ENCODE peak calls at places on chromosomes 7 and 10, in seven cellular contexts. One of them, this sample, is unnamed.

GRCh38 chr7:39407139-39407538 is 159.1 kb upstream of the YAE1 start:
- DNase-seq in endothelial cell of umbilical vein: no peak
- DNase-seq in esophagus squamous epithelium: no peak
- DNase-seq in A549: no peak
- DNase-seq in IMR-90: no peak
- DNase-seq in heart left ventricle: no peak
- DNase-seq in HCT116: no peak
- DNase-seq in this sample: no peak

GRCh38 chr7:138460176-138460648 is at the start of gene TRIM24:
- DNase-seq in endothelial cell of umbilical vein: no peak
- DNase-seq in esophagus squamous epithelium: no peak
- DNase-seq in A549: peak
- DNase-seq in IMR-90: peak
- DNase-seq in heart left ventricle: peak
- DNase-seq in HCT116: no peak
- DNase-seq in this sample: no peak

GRCh38 chr7:137956183-137956582 is 45.7 kb downstream of the CREB3L2 start:
- DNase-seq in endothelial cell of umbilical vein: no peak
- DNase-seq in esophagus squamous epithelium: no peak
- DNase-seq in A549: no peak
- DNase-seq in IMR-90: no peak
- DNase-seq in heart left ventricle: no peak
- DNase-seq in HCT116: no peak
- DNase-seq in this sample: no peak

GRCh38 chr7:131843862-131844261 is 287.4 kb upstream of the PODXL start:
- DNase-seq in endothelial cell of umbilical vein: no peak
- DNase-seq in esophagus squamous epithelium: no peak
- DNase-seq in A549: no peak
- DNase-seq in IMR-90: peak
- DNase-seq in heart left ventricle: no peak
- DNase-seq in HCT116: no peak
- DNase-seq in this sample: no peak

GRCh38 chr7:5344342-5344741 is 61.6 kb downstream of the SLC29A4 start:
- DNase-seq in endothelial cell of umbilical vein: no peak
- DNase-seq in esophagus squamous epithelium: no peak
- DNase-seq in A549: no peak
- DNase-seq in IMR-90: no peak
- DNase-seq in heart left ventricle: no peak
- DNase-seq in HCT116: no peak
- DNase-seq in this sample: no peak

GRCh38 chr10:115001506-115002381 is 63.7 kb downstream of the TRUB1 start:
- DNase-seq in endothelial cell of umbilical vein: peak
- DNase-seq in esophagus squamous epithelium: no peak
- DNase-seq in A549: no peak
- DNase-seq in IMR-90: peak
- DNase-seq in heart left ventricle: no peak
- DNase-seq in HCT116: no peak
- DNase-seq in this sample: no peak

GRCh38 chr7:1410992-1411391 is 48.3 kb downstream of the MICALL2 start:
- DNase-seq in endothelial cell of umbilical vein: no peak
- DNase-seq in esophagus squamous epithelium: no peak
- DNase-seq in A549: no peak
- DNase-seq in IMR-90: no peak
- DNase-seq in heart left ventricle: no peak
- DNase-seq in HCT116: no peak
- DNase-seq in this sample: no peak

GRCh38 chr10:68594405-68594804 is 34.3 kb downstream of the TET1 start:
- DNase-seq in endothelial cell of umbilical vein: no peak
- DNase-seq in esophagus squamous epithelium: no peak
- DNase-seq in A549: no peak
- DNase-seq in IMR-90: peak
- DNase-seq in heart left ventricle: peak
- DNase-seq in HCT116: peak
- DNase-seq in this sample: no peak

GRCh38 chr7:26543345-26543744 is 251.7 kb downstream of the SNX10 start:
- DNase-seq in endothelial cell of umbilical vein: no peak
- DNase-seq in esophagus squamous epithelium: no peak
- DNase-seq in A549: no peak
- DNase-seq in IMR-90: no peak
- DNase-seq in heart left ventricle: no peak
- DNase-seq in HCT116: no peak
- DNase-seq in this sample: no peak

GRCh38 chr10:50347394-50347802 is 96.1 kb upstream of the ASAH2 start:
- DNase-seq in endothelial cell of umbilical vein: no peak
- DNase-seq in esophagus squamous epithelium: no peak
- DNase-seq in A549: no peak
- DNase-seq in IMR-90: no peak
- DNase-seq in heart left ventricle: no peak
- DNase-seq in HCT116: no peak
- DNase-seq in this sample: no peak

GRCh38 chr7:158343936-158344455 is 243.6 kb downstream of the PTPRN2 start:
- DNase-seq in endothelial cell of umbilical vein: no peak
- DNase-seq in esophagus squamous epithelium: no peak
- DNase-seq in A549: no peak
- DNase-seq in IMR-90: no peak
- DNase-seq in heart left ventricle: no peak
- DNase-seq in HCT116: no peak
- DNase-seq in this sample: no peak

GRCh38 chr10:73340121-73340520 is 18.5 kb downstream of the CFAP70 start:
- DNase-seq in endothelial cell of umbilical vein: no peak
- DNase-seq in esophagus squamous epithelium: no peak
- DNase-seq in A549: no peak
- DNase-seq in IMR-90: no peak
- DNase-seq in heart left ventricle: no peak
- DNase-seq in HCT116: no peak
- DNase-seq in this sample: no peak

GRCh38 chr10:100518761-100519241 is 860 bp downstream of the SEC31B start:
- DNase-seq in endothelial cell of umbilical vein: peak
- DNase-seq in esophagus squamous epithelium: no peak
- DNase-seq in A549: peak
- DNase-seq in IMR-90: peak
- DNase-seq in heart left ventricle: peak
- DNase-seq in HCT116: peak
- DNase-seq in this sample: peak

GRCh38 chr10:14381475-14381874 is 50.8 kb upstream of the FRMD4A start:
- DNase-seq in endothelial cell of umbilical vein: no peak
- DNase-seq in esophagus squamous epithelium: no peak
- DNase-seq in A549: no peak
- DNase-seq in IMR-90: no peak
- DNase-seq in heart left ventricle: no peak
- DNase-seq in HCT116: no peak
- DNase-seq in this sample: no peak

GRCh38 chr7:76269895-76270294 is 32.6 kb upstream of the HSPB1 start:
- DNase-seq in endothelial cell of umbilical vein: no peak
- DNase-seq in esophagus squamous epithelium: no peak
- DNase-seq in A549: no peak
- DNase-seq in IMR-90: no peak
- DNase-seq in heart left ventricle: no peak
- DNase-seq in HCT116: no peak
- DNase-seq in this sample: no peak

GRCh38 chr7:6159524-6160011 is 112.9 kb downstream of the CYTH3 start:
- DNase-seq in endothelial cell of umbilical vein: no peak
- DNase-seq in esophagus squamous epithelium: no peak
- DNase-seq in A549: no peak
- DNase-seq in IMR-90: no peak
- DNase-seq in heart left ventricle: no peak
- DNase-seq in HCT116: no peak
- DNase-seq in this sample: peak

GRCh38 chr7:124031919-124032318 is 948 bp downstream of the TMEM229A start:
- DNase-seq in endothelial cell of umbilical vein: no peak
- DNase-seq in esophagus squamous epithelium: no peak
- DNase-seq in A549: no peak
- DNase-seq in IMR-90: no peak
- DNase-seq in heart left ventricle: no peak
- DNase-seq in HCT116: no peak
- DNase-seq in this sample: no peak

GRCh38 chr7:134351424-134351823 is 34.7 kb upstream of the SLC35B4 start:
- DNase-seq in endothelial cell of umbilical vein: no peak
- DNase-seq in esophagus squamous epithelium: no peak
- DNase-seq in A549: no peak
- DNase-seq in IMR-90: no peak
- DNase-seq in heart left ventricle: no peak
- DNase-seq in HCT116: no peak
- DNase-seq in this sample: no peak

GRCh38 chr7:2893411-2893861 is 49.3 kb upstream of the GNA12 start:
- DNase-seq in endothelial cell of umbilical vein: no peak
- DNase-seq in esophagus squamous epithelium: no peak
- DNase-seq in A549: no peak
- DNase-seq in IMR-90: no peak
- DNase-seq in heart left ventricle: no peak
- DNase-seq in HCT116: no peak
- DNase-seq in this sample: no peak

GRCh38 chr10:35462491-35462934 is 126.2 kb downstream of the CCNY start:
- DNase-seq in endothelial cell of umbilical vein: no peak
- DNase-seq in esophagus squamous epithelium: no peak
- DNase-seq in A549: no peak
- DNase-seq in IMR-90: no peak
- DNase-seq in heart left ventricle: no peak
- DNase-seq in HCT116: no peak
- DNase-seq in this sample: no peak

DNA sequence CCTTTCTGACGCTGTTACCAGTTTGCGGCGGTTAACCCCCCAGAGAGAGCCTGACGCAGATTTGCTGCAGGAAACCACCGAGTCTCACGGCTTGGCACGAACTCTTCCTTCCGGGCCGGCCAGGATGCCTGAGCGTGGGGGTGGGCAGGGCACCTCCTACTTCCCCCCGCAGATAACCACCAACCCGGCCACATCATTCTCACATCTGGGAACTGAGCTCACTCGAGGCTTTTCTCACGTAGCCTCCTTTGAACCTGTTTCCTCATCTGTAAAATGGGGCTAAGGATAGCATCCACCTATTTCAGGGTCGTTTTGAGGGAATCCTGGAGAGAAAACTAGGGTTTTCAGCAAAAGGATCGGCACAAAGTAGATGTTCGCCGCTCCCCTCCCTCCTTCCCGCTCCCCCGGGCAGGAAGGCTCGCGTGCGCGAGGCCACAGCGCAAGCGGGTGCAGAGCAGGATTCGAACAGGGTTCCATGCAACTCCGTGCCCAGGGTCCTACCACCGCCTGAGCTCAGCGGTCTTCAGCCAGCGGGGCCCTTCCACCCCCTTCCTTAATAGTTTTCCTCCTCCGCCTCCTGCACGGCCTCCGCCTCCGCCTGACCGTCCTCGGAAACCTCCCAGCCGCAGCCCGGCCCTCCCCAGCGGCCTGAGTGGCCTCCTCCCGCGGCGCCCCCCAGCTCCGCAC is 23.7 kb downstream of the DDIT4 start:
- DNase-seq in endothelial cell of umbilical vein: peak
- DNase-seq in esophagus squamous epithelium: peak
- DNase-seq in A549: no peak
- DNase-seq in IMR-90: peak
- DNase-seq in heart left ventricle: peak
- DNase-seq in HCT116: no peak
- DNase-seq in this sample: peak
- TF ChIP-seq POLR2A in endothelial cell of umbilical vein: no peak
- TF ChIP-seq POLR2A in esophagus squamous epithelium: peak
- TF ChIP-seq POLR2A in A549: peak
- TF ChIP-seq POLR2A in IMR-90: no peak
- TF ChIP-seq POLR2A in heart left ventricle: peak
- TF ChIP-seq POLR2A in HCT116: no peak
- TF ChIP-seq POLR2A in this sample: no peak

DNA sequence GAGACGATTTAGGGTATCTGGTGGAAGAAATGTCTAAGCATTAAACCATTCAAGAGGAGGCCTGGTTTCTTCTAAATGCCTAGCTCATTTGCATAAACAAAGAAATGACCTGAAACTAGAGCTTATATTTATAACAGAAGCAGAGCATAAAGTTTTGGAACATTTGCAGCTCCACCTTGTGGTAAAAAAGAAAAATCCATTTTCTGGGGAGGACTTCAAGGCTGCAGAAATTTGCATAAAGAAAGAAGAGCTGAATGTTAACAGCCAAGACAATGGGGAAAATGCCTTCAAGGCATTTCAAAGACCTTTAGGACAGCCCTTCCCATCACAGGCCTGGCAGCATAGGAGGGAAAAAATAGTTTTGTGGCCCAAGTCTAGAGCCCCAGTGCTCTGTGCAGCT is 362.0 kb downstream of the ZNF248 start:
- DNase-seq in endothelial cell of umbilical vein: no peak
- DNase-seq in esophagus squamous epithelium: no peak
- DNase-seq in A549: no peak
- DNase-seq in IMR-90: no peak
- DNase-seq in heart left ventricle: no peak
- DNase-seq in HCT116: no peak
- DNase-seq in this sample: no peak
- TF ChIP-seq CTCF in endothelial cell of umbilical vein: no peak
- TF ChIP-seq CTCF in esophagus squamous epithelium: no peak
- TF ChIP-seq CTCF in A549: peak
- TF ChIP-seq CTCF in IMR-90: no peak
- TF ChIP-seq CTCF in heart left ventricle: no peak
- TF ChIP-seq CTCF in HCT116: no peak
- TF ChIP-seq CTCF in this sample: no peak

DNA sequence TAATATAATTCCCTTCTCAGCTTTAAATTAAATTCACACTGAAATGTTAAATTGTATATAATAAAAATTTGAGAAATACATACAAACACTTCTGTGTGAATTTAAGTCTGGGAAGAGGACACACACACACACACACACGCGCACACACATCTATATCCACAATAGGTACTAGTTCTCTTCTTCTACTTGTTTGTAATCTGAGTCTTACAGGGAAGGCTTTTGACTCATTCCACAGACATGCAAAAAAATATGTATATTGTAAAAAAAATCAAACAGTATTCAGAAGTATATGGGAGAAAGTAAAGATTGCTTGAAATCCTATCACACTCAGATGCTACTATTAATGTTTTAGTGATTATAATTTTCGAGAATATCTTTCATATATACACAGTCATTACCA is 276.2 kb downstream of the MDFIC start:
- DNase-seq in endothelial cell of umbilical vein: no peak
- DNase-seq in esophagus squamous epithelium: no peak
- DNase-seq in A549: no peak
- DNase-seq in IMR-90: peak
- DNase-seq in heart left ventricle: no peak
- DNase-seq in HCT116: no peak
- DNase-seq in this sample: no peak
- H3K27ac ChIP-seq in endothelial cell of umbilical vein: no peak
- H3K27ac ChIP-seq in esophagus squamous epithelium: no peak
- H3K27ac ChIP-seq in A549: no peak
- H3K27ac ChIP-seq in IMR-90: no peak
- H3K27ac ChIP-seq in heart left ventricle: no peak
- H3K27ac ChIP-seq in HCT116: no peak
- H3K27ac ChIP-seq in this sample: no peak

GRCh38 chr10:120979435-120980315 is 128.5 kb downstream of the WDR11 start:
- DNase-seq in endothelial cell of umbilical vein: peak
- DNase-seq in esophagus squamous epithelium: no peak
- DNase-seq in A549: peak
- DNase-seq in IMR-90: no peak
- DNase-seq in heart left ventricle: no peak
- DNase-seq in HCT116: peak
- DNase-seq in this sample: peak
- TF ChIP-seq POLR2A in endothelial cell of umbilical vein: no peak
- TF ChIP-seq POLR2A in esophagus squamous epithelium: no peak
- TF ChIP-seq POLR2A in A549: no peak
- TF ChIP-seq POLR2A in IMR-90: no peak
- TF ChIP-seq POLR2A in heart left ventricle: no peak
- TF ChIP-seq POLR2A in HCT116: no peak
- TF ChIP-seq POLR2A in this sample: no peak

DNA sequence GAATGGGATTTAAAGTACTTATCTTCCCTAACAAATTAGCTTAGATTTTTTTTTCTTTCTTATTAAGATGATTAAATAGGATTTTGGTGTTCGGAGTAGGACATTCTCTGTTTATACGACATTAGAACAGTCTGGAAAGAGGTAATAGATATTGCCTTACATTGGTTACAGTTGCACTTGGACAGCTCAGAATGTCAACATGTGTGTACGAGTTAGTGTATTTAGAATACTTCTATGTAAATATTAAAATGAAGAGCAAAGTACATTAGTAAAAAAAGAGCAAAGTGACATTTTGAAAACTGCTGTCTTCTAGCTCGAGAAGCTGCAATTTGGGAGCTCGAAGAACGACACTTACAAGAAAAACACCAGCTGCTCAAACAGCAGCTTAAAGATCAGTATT is 51.5 kb downstream of the SLK start:
- DNase-seq in endothelial cell of umbilical vein: no peak
- DNase-seq in esophagus squamous epithelium: no peak
- DNase-seq in A549: no peak
- DNase-seq in IMR-90: no peak
- DNase-seq in heart left ventricle: no peak
- DNase-seq in HCT116: no peak
- DNase-seq in this sample: no peak
- TF ChIP-seq CTCF in endothelial cell of umbilical vein: no peak
- TF ChIP-seq CTCF in esophagus squamous epithelium: no peak
- TF ChIP-seq CTCF in A549: no peak
- TF ChIP-seq CTCF in IMR-90: no peak
- TF ChIP-seq CTCF in heart left ventricle: no peak
- TF ChIP-seq CTCF in HCT116: no peak
- TF ChIP-seq CTCF in this sample: no peak

This sample was measured in stomach.